ENCODE peak calls at places on chromosomes 4 and X, in seven cellular contexts. R is Panc1, O is sigmoid colon, M is NB4, X is GM12865, E is right cardiac atrium, C is dorsolateral prefrontal cortex. F is an unnamed sample.

GRCh38 chr4:42636591-42636990 is 20.3 kb downstream of the ATP8A1 start:
- DNase-seq in M (no peak), C (no peak), X (no peak), R (no peak), O (no peak), E (no peak), F (no peak)

GRCh38 chrX:101550362-101550761 is at the start of gene ARMCX1:
- DNase-seq in E (peak; percentile 80), M (peak; percentile 1), R (no peak), O (peak; percentile 90), C (peak; percentile 77), X (peak; percentile 53), F (peak; percentile 47)

GRCh38 chrX:22163306-22163705 is 109.4 kb upstream of the CBLL2 start:
- DNase-seq in E (no peak), O (no peak), C (no peak), X (no peak), M (no peak), R (no peak), F (no peak)

GRCh38 chr4:105145059-105145912 is 1.4 kb upstream of the TET2 start:
- DNase-seq in O (no peak), M (peak; percentile 75), C (no peak), E (no peak), R (no peak), X (peak; percentile 32), F (peak; percentile 24)

GRCh38 chrX:23907106-23907495 is 637 bp downstream of the APOO start:
- DNase-seq in C (no peak), E (peak; percentile 17), M (peak; percentile 56), R (no peak), X (peak; percentile 32), O (no peak), F (no peak)

GRCh38 chrX:104270212-104270611 is 15.5 kb upstream of the ESX1 start:
- DNase-seq in E (no peak), R (no peak), C (no peak), O (no peak), M (peak; percentile 2), X (no peak), F (no peak)

GRCh38 chrX:68462653-68463052 is 29.4 kb upstream of the OPHN1 start:
- DNase-seq in R (peak; percentile 27), E (no peak), O (no peak), C (no peak), X (peak; percentile 27), M (peak; percentile 40), F (peak; percentile 72)

GRCh38 chr4:106369456-106370060 is 980 bp upstream of the GIMD1 start:
- DNase-seq in M (peak; percentile 85), R (peak; percentile 25), E (no peak), C (no peak), O (no peak), X (peak; percentile 74), F (peak; percentile 86)

GRCh38 chrX:47201545-47201944 is 7.9 kb downstream of the UBA1 start:
- DNase-seq in C (no peak), M (no peak), O (no peak), X (no peak), R (no peak), E (no peak), F (no peak)

GRCh38 chrX:39163585-39163984 is 362.3 kb downstream of the MID1IP1 start:
- DNase-seq in X (no peak), O (no peak), M (no peak), E (no peak), C (no peak), R (no peak), F (no peak)

GRCh38 chr4:113468165-113469022 is 293.1 kb downstream of the CAMK2D start:
- DNase-seq in R (peak; percentile 96), E (peak; percentile 84), O (peak; percentile 95), M (peak; percentile 23), C (peak; percentile 86), X (no peak), F (peak; percentile 69)

GRCh38 chrX:49226946-49227345 is 6.2 kb downstream of the CACNA1F start:
- DNase-seq in M (no peak), R (no peak), O (no peak), X (no peak), E (no peak), C (no peak), F (no peak)

GRCh38 chrX:51461053-51462050 is 35.0 kb downstream of the NUDT11 start:
- DNase-seq in X (peak; percentile 36), C (no peak), E (no peak), M (peak; percentile 45), O (no peak), R (peak; percentile 47), F (peak; percentile 71)
- H3K4me3 ChIP-seq in X (no peak overlapping the region), C (no peak overlapping the region), E (no peak overlapping the region), M (no peak overlapping the region), O (no peak overlapping the region), R (no peak overlapping the region), F (no peak overlapping the region)

GRCh38 chr4:173526724-173527102 is 3.3 kb downstream of the HAND2 start:
- DNase-seq in X (no peak), R (no peak), M (no peak), O (peak; percentile 53), E (no peak), C (no peak), F (no peak)
- H3K4me3 ChIP-seq in X (no peak overlapping the region), R (no peak overlapping the region), M (no peak overlapping the region), O (peak overlapping the region; percentile 96), E (peak overlapping the region; percentile 59), C (no peak overlapping the region), F (peak overlapping the region; percentile 92)

GRCh38 chrX:5650904-5651303 is 577.8 kb downstream of the NLGN4X start:
- DNase-seq in E (no peak), O (no peak), X (peak; percentile 68), C (no peak), R (no peak), M (no peak), F (no peak)
- H3K4me3 ChIP-seq in E (no peak overlapping the region), O (no peak overlapping the region), X (no peak overlapping the region), C (no peak overlapping the region), R (no peak overlapping the region), M (no peak overlapping the region), F (no peak overlapping the region)

DNA sequence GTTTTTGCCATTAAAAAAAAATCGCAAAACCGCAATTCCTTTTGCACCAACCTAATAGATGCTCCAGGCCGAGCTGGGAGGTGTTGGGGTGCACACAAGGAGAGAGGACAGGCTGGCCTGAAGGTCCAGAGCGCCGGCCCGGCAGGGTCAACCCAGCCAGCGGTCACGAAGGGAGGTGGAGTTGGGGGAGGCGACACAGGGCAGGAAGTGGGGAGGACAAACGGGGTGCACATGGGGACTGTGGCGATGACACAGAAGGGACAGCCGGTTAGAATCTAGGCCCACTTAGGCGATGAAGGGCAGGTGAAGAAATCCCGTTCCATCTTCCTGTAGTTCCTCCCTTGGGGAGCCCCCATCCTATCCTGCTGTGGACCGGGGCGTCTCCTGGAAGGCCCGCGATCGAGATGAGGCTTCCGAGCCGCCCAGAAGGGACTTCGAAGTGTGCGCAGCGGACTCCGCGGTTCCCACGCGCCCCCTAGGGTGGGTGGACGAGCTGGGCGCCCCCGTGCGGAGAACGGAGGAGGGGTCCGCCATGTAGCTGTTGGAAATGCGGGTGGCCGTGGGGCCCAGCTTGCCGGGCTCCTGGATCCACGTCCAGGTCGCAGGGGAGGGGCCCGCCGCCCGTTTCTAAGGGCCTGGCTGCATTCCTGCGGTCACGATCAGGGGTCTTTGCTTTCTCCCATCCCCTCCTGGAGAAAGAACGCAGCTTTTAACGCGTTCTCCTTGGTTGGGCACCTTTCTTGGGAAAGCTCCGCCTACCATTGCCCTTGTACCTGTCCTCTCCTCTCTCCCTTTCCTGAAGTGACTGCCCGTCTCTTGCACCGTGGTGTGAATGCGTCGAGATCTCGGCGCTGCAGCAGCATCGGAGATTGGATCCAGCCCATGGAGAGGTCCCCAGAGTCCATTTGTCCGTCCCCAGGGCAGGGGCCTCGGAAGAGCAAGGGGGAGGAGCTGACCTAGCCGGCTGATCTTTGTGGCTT is 17.0 kb upstream of the HPF1 start:
- DNase-seq in O (no peak), X (peak; percentile 28), C (no peak), E (no peak), R (no peak), M (no peak), F (no peak)
- H3K4me3 ChIP-seq in O (peak overlapping the region; percentile 9), X (no peak overlapping the region), C (peak overlapping the region; percentile 39), E (peak overlapping the region; percentile 4), R (no peak overlapping the region), M (no peak overlapping the region), F (no peak overlapping the region)

GRCh38 chr4:184838249-184839074 is 12.7 kb upstream of the ACSL1 start:
- DNase-seq in M (no peak), R (no peak), C (no peak), X (no peak), O (no peak), E (no peak), F (no peak)
- H3K4me3 ChIP-seq in M (no peak overlapping the region), R (no peak overlapping the region), C (no peak overlapping the region), X (no peak overlapping the region), O (no peak overlapping the region), E (no peak overlapping the region), F (no peak overlapping the region)

DNA sequence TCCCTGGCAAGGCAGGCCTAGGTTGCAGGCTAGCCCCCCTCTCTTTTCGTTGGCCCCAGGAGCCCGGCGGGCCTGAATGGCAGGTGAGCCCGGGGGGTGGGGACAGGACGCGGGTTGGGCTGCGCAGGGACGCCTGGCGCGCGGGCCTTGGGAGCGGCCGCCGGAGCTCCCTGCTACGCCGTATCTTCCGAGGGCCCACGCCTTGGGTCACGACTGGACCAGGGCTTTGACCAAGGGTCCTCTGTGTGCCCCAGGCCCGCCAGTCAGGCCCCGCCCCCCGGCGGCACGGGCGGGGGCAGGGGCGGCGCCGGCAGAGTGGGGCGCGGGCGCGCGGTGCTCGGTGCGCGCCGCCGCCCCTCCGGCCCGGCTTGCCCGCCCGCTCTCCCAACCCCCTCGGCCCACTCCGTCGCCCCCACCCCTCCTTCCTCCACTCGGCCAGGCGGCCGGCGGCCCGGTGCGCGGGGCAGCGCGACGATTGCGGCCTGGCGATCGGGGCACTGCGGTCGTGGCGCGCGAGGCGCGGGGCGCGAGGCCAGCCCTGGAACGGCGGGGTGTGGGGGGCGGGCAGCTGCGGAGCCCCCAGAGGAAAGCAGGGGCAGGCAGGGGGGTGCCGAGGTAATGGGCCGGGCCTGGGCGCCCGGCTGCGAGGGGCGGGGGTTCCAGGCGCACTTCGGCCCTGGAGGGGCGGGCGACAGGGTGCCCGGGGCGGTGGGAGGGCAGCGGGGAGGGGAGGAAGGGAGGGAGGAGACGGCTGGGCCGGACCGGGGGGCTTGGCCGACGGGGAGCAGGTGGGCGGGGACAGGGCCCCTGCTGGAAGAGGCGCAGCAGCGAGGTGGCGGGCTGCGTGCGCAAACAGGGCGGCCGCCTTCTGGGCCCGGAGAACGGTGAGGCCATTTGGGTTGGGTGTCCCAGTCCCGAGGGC is at the start of gene PRRG3:
- DNase-seq in M (no peak), E (no peak), O (no peak), C (no peak), X (no peak), R (no peak), F (no peak)
- H3K4me3 ChIP-seq in M (no peak within 1 kb of the TSS), E (peak within 1 kb of the TSS; percentile 57), O (peak within 1 kb of the TSS; percentile 34), C (peak within 1 kb of the TSS; percentile 58), X (no peak within 1 kb of the TSS), R (no peak within 1 kb of the TSS), F (no peak within 1 kb of the TSS)

F was measured in A673.